ENCODE peak calls at places on chromosomes 7 and 10, in five cellular contexts. H is NCI-H1930, V is right lobe of liver, Y is IMR-90, P is breast epithelium. A is an unnamed sample.

GRCh38 chr7:7181519-7182155 is 707 bp upstream of the C1GALT1 start:
- DNase-seq in P (peak), H (no peak), V (peak), Y (peak), A (peak)

GRCh38 chr7:79782906-79783305 is 329.4 kb upstream of the MAGI2 start:
- DNase-seq in V (no peak), P (no peak), H (no peak), Y (no peak), A (no peak)

GRCh38 chr7:77697535-77697831 is 1.2 kb downstream of the RSBN1L start:
- DNase-seq in V (no peak), H (no peak), P (no peak), Y (no peak), A (no peak)

GRCh38 chr7:83806538-83806937 is 157.6 kb upstream of the SEMA3E start:
- DNase-seq in P (no peak), V (no peak), Y (no peak), H (no peak), A (no peak)

GRCh38 chr7:505171-505570 is 14.5 kb downstream of the PDGFA start:
- DNase-seq in V (peak), Y (no peak), P (no peak), H (no peak), A (no peak)

GRCh38 chr10:106175760-106176377 is 988.6 kb downstream of the SORCS1 start:
- DNase-seq in Y (no peak), H (no peak), V (no peak), P (no peak), A (no peak)

GRCh38 chr10:49419005-49419404 is 23.1 kb upstream of the DRGX start:
- DNase-seq in H (no peak), V (no peak), P (peak), Y (no peak), A (no peak)

GRCh38 chr10:126927799-126928198 is 22.6 kb downstream of the DOCK1 start:
- DNase-seq in P (no peak), Y (no peak), V (no peak), H (no peak), A (no peak)

GRCh38 chr10:97426776-97427570 is 982 bp downstream of the PGAM1 start:
- DNase-seq in Y (no peak), P (no peak), H (no peak), V (no peak), A (no peak)

GRCh38 chr7:138164804-138165203 is 88.5 kb downstream of the AKR1D1 start:
- DNase-seq in P (no peak), V (no peak), Y (no peak), H (no peak), A (no peak)

GRCh38 chr7:108385834-108386422 is 70.3 kb downstream of the NRCAM start:
- DNase-seq in V (no peak), P (no peak), Y (no peak), H (no peak), A (peak)

GRCh38 chr7:47195641-47196040 is 386.3 kb downstream of the TNS3 start:
- DNase-seq in H (no peak), V (no peak), Y (no peak), P (no peak), A (no peak)

GRCh38 chr10:121607310-121608055 is 9.2 kb upstream of the FGFR2 start:
- DNase-seq in H (no peak), Y (no peak), V (no peak), P (no peak), A (no peak)

GRCh38 chr7:17405786-17406185 is 107.3 kb downstream of the AHR start:
- DNase-seq in V (no peak), H (no peak), Y (peak), P (no peak), A (no peak)

GRCh38 chr10:12103743-12104142 is 25.7 kb upstream of the SEC61A2 start:
- DNase-seq in P (no peak), H (no peak), V (no peak), Y (no peak), A (no peak)

GRCh38 chr7:40469481-40469880 is 334.7 kb downstream of the SUGCT start:
- DNase-seq in P (no peak), V (no peak), Y (peak), H (no peak), A (no peak)

GRCh38 chr10:88243202-88243744 is 339.8 kb downstream of the RNLS start:
- DNase-seq in P (no peak), H (no peak), Y (no peak), V (no peak), A (no peak)

GRCh38 chr10:133132711-133133291 is 27.2 kb upstream of the KNDC1 start:
- DNase-seq in Y (no peak), P (no peak), V (peak), H (no peak), A (no peak)

GRCh38 chr7:26159243-26159642 is 7.2 kb downstream of the NFE2L3 start:
- DNase-seq in Y (no peak), V (no peak), H (no peak), P (no peak), A (no peak)

GRCh38 chr7:143914938-143915337 is 13.0 kb upstream of the TCAF1 start:
- DNase-seq in H (no peak), P (no peak), Y (no peak), V (no peak), A (no peak)

GRCh38 chr7:80960228-80960627 is 41.4 kb upstream of the SEMA3C start:
- DNase-seq in V (no peak), Y (no peak), P (no peak), H (no peak), A (no peak)

GRCh38 chr7:132548489-132549078 is 27.7 kb downstream of the PLXNA4 start:
- DNase-seq in H (no peak), V (no peak), P (no peak), Y (peak), A (no peak)

GRCh38 chr7:75611557-75612178 is 119.5 kb downstream of the SPDYE5 start:
- DNase-seq in H (no peak), P (peak), V (peak), Y (no peak), A (no peak)

GRCh38 chr7:151491859-151492258 is 27.8 kb downstream of the RHEB start:
- DNase-seq in H (no peak), P (no peak), V (no peak), Y (peak), A (no peak)

GRCh38 chr7:39069886-39070881 is 92.5 kb downstream of the POU6F2 start:
- DNase-seq in P (no peak), H (no peak), V (no peak), Y (no peak), A (no peak)

GRCh38 chr7:124088590-124088989 is 55.7 kb upstream of the TMEM229A start:
- DNase-seq in H (no peak), P (no peak), V (no peak), Y (no peak), A (no peak)

GRCh38 chr7:31432831-31433340 is 81.0 kb upstream of the ITPRID1 start:
- DNase-seq in Y (no peak), H (no peak), V (no peak), P (no peak), A (no peak)

GRCh38 chr10:59623823-59624535 is 85.7 kb downstream of the SLC16A9 start:
- DNase-seq in Y (no peak), H (no peak), V (no peak), P (no peak), A (no peak)

GRCh38 chr10:69242844-69243212 is 22.7 kb downstream of the HKDC1 start:
- DNase-seq in V (no peak), Y (no peak), H (no peak), P (no peak), A (peak)

GRCh38 chr10:48820699-48821098 is 118.9 kb downstream of the LRRC18 start:
- DNase-seq in V (no peak), H (no peak), P (no peak), Y (no peak), A (no peak)

GRCh38 chr7:5679741-5680473 is 101.6 kb downstream of the RNF216 start:
- DNase-seq in H (no peak), P (no peak), Y (no peak), V (peak), A (no peak)

GRCh38 chr7:15628876-15629275 is 57.6 kb downstream of the MEOX2 start:
- DNase-seq in V (no peak), H (no peak), P (no peak), Y (peak), A (no peak)

GRCh38 chr7:46660402-46660801 is 739.3 kb upstream of the IGFBP3 start:
- DNase-seq in P (no peak), V (no peak), Y (peak), H (no peak), A (no peak)

GRCh38 chr10:224571-224970 is 89.3 kb downstream of the ZMYND11 start:
- DNase-seq in P (no peak), V (no peak), H (no peak), Y (no peak), A (no peak)

GRCh38 chr10:5550621-5551530 is 26.1 kb downstream of the CALML3 start:
- DNase-seq in P (no peak), V (no peak), H (no peak), Y (peak), A (no peak)

GRCh38 chr7:142496545-142496991 is 238.7 kb upstream of the PRSS58 start:
- DNase-seq in V (no peak), Y (peak), P (no peak), H (peak), A (no peak)

GRCh38 chr10:108049668-108050067 is 885.2 kb upstream of the SORCS1 start:
- DNase-seq in V (no peak), H (no peak), P (no peak), Y (no peak), A (no peak)

GRCh38 chr7:107164092-107164491 is 4.7 kb upstream of the HBP1 start:
- DNase-seq in V (no peak), Y (peak), H (no peak), P (no peak), A (no peak)

A was measured in NCI-H2107.